ENCODE peak calls at places on chromosome 21, in five cellular contexts. Z, I, L, P and S are unnamed samples.

GRCh38 chr21:28554660-28555475 is 437.8 kb downstream of the LTN1 start:
- DNase-seq in Z (no peak), I (no peak), L (peak), P (no peak), S (no peak)

GRCh38 chr21:39385299-39386145 is 36.6 kb upstream of the HMGN1 start:
- DNase-seq in Z (peak), I (no peak), L (peak), P (peak), S (no peak)

GRCh38 chr21:46634427-46634826 is 1.0 kb upstream of the PRMT2 start:
- DNase-seq in Z (no peak), I (no peak), L (no peak), P (no peak), S (no peak)

GRCh38 chr21:34035619-34036354 is 37.6 kb upstream of the MRPS6 start:
- DNase-seq in Z (no peak), I (no peak), L (no peak), P (no peak), S (no peak)

GRCh38 chr21:39885119-39885848 is 18.0 kb downstream of the PCP4 start:
- DNase-seq in Z (peak), I (no peak), L (no peak), P (no peak), S (no peak)

GRCh38 chr21:34553199-34553952 is 41.4 kb upstream of the KCNE1 start:
- DNase-seq in Z (no peak), I (no peak), L (peak), P (no peak), S (no peak)

GRCh38 chr21:42214081-42214750 is 4.7 kb upstream of the ABCG1 start:
- DNase-seq in Z (no peak), I (no peak), L (no peak), P (peak), S (no peak)

GRCh38 chr21:46116189-46116845 is 18.4 kb downstream of the COL6A2 start:
- DNase-seq in Z (no peak), I (no peak), L (no peak), P (no peak), S (no peak)

GRCh38 chr21:14711287-14711686 is 165.2 kb upstream of the SAMSN1 start:
- DNase-seq in Z (no peak), I (no peak), L (peak), P (no peak), S (no peak)

GRCh38 chr21:25885880-25886279 is 151.1 kb downstream of the GABPA start:
- DNase-seq in Z (no peak), I (no peak), L (no peak), P (no peak), S (no peak)

GRCh38 chr21:37866027-37866426 is 50.2 kb downstream of the KCNJ6 start:
- DNase-seq in Z (no peak), I (no peak), L (peak), P (no peak), S (no peak)

GRCh38 chr21:46226920-46227599 is 1.5 kb downstream of the LSS start:
- DNase-seq in Z (no peak), I (no peak), L (peak), P (peak), S (no peak)

GRCh38 chr21:39033878-39034589 is 149.2 kb downstream of the PSMG1 start:
- DNase-seq in Z (no peak), I (no peak), L (peak), P (peak), S (peak)

GRCh38 chr21:33412832-33413519 is 9.8 kb downstream of the IFNGR2 start:
- DNase-seq in Z (no peak), I (no peak), L (no peak), P (peak), S (no peak)

GRCh38 chr21:37758997-37759396 is 157.3 kb downstream of the KCNJ6 start:
- DNase-seq in Z (no peak), I (peak), L (peak), P (peak), S (no peak)